ENCODE peak calls at places on chromosomes 1 and 21, in four cellular contexts. One of them, this sample, is unnamed.

GRCh38 chr1:165289556-165289955 is 67.0 kb downstream of the LMX1A start:
- DNase-seq in SK-N-SH: peak
- DNase-seq in left lung: no peak
- DNase-seq in lung: no peak
- DNase-seq in this sample: no peak

GRCh38 chr1:103496014-103496635 is 29.4 kb upstream of the RNPC3 start:
- DNase-seq in SK-N-SH: no peak
- DNase-seq in left lung: no peak
- DNase-seq in lung: no peak
- DNase-seq in this sample: no peak

GRCh38 chr1:110982320-110982719 is 18.6 kb upstream of the LRIF1 start:
- DNase-seq in lung: no peak
- DNase-seq in left lung: no peak
- DNase-seq in SK-N-SH: no peak
- DNase-seq in this sample: no peak

GRCh38 chr1:26060832-26061574 is 6.4 kb downstream of the TRIM63 start:
- DNase-seq in SK-N-SH: no peak
- DNase-seq in left lung: no peak
- DNase-seq in lung: no peak
- DNase-seq in this sample: no peak

GRCh38 chr1:98315309-98315708 is 346.2 kb upstream of the SNX7 start:
- DNase-seq in SK-N-SH: no peak
- DNase-seq in left lung: no peak
- DNase-seq in lung: no peak
- DNase-seq in this sample: no peak

GRCh38 chr1:7352974-7353373 is 418.1 kb upstream of the VAMP3 start:
- DNase-seq in lung: no peak
- DNase-seq in SK-N-SH: no peak
- DNase-seq in left lung: no peak
- DNase-seq in this sample: no peak

GRCh38 chr21:39141502-39141901 is 41.7 kb downstream of the PSMG1 start:
- DNase-seq in SK-N-SH: peak
- DNase-seq in left lung: no peak
- DNase-seq in lung: no peak
- DNase-seq in this sample: no peak

GRCh38 chr1:119220980-119221379 is 80.5 kb upstream of the WARS2 start:
- DNase-seq in left lung: no peak
- DNase-seq in SK-N-SH: no peak
- DNase-seq in lung: no peak
- DNase-seq in this sample: no peak

GRCh38 chr1:225468270-225469020 is 40.6 kb upstream of the LBR start:
- DNase-seq in SK-N-SH: no peak
- DNase-seq in lung: no peak
- DNase-seq in left lung: no peak
- DNase-seq in this sample: no peak

GRCh38 chr1:31694910-31695300 is 8.9 kb downstream of the COL16A1 start:
- DNase-seq in left lung: no peak
- DNase-seq in lung: no peak
- DNase-seq in SK-N-SH: no peak
- DNase-seq in this sample: no peak

GRCh38 chr21:31698461-31698860 is 33.5 kb downstream of the SCAF4 start:
- DNase-seq in lung: no peak
- DNase-seq in left lung: no peak
- DNase-seq in SK-N-SH: no peak
- DNase-seq in this sample: no peak

GRCh38 chr21:46122241-46122671 is 24.3 kb downstream of the COL6A2 start:
- DNase-seq in left lung: peak
- DNase-seq in SK-N-SH: no peak
- DNase-seq in lung: no peak
- DNase-seq in this sample: no peak

GRCh38 chr1:105087496-105087895 is 1337.8 kb downstream of the AMY1C start:
- DNase-seq in left lung: no peak
- DNase-seq in lung: no peak
- DNase-seq in SK-N-SH: no peak
- DNase-seq in this sample: no peak

GRCh38 chr1:215819114-215819513 is 252.0 kb downstream of the KCTD3 start:
- DNase-seq in lung: no peak
- DNase-seq in SK-N-SH: no peak
- DNase-seq in left lung: no peak
- DNase-seq in this sample: no peak

GRCh38 chr1:22311461-22311860 is 140.2 kb upstream of the ZBTB40 start:
- DNase-seq in left lung: no peak
- DNase-seq in SK-N-SH: no peak
- DNase-seq in lung: no peak
- DNase-seq in this sample: no peak

GRCh38 chr1:145942891-145943290 is 14.9 kb downstream of the LIX1L start:
- DNase-seq in lung: no peak
- DNase-seq in left lung: no peak
- DNase-seq in SK-N-SH: no peak
- DNase-seq in this sample: no peak

GRCh38 chr1:145946477-145946986 is 11.3 kb downstream of the LIX1L start:
- DNase-seq in lung: no peak
- DNase-seq in left lung: no peak
- DNase-seq in SK-N-SH: no peak
- DNase-seq in this sample: no peak

GRCh38 chr1:145942405-145942804 is 15.1 kb upstream of the RBM8A start:
- DNase-seq in left lung: no peak
- DNase-seq in SK-N-SH: no peak
- DNase-seq in lung: no peak
- DNase-seq in this sample: no peak

GRCh38 chr1:145947551-145947950 is 10.3 kb downstream of the LIX1L start:
- DNase-seq in lung: no peak
- DNase-seq in left lung: no peak
- DNase-seq in SK-N-SH: no peak
- DNase-seq in this sample: no peak

GRCh38 chr1:145944532-145944931 is 13.3 kb downstream of the LIX1L start:
- DNase-seq in SK-N-SH: no peak
- DNase-seq in left lung: no peak
- DNase-seq in lung: no peak
- DNase-seq in this sample: no peak
- H3K27ac ChIP-seq in SK-N-SH: no peak
- H3K27ac ChIP-seq in left lung: no peak
- H3K27ac ChIP-seq in lung: no peak
- H3K27ac ChIP-seq in this sample: no peak

GRCh38 chr1:167631386-167631941 is 1.4 kb downstream of the RCSD1 start:
- DNase-seq in lung: no peak
- DNase-seq in SK-N-SH: no peak
- DNase-seq in left lung: no peak
- DNase-seq in this sample: no peak
- H3K27ac ChIP-seq in lung: peak
- H3K27ac ChIP-seq in SK-N-SH: no peak
- H3K27ac ChIP-seq in left lung: peak
- H3K27ac ChIP-seq in this sample: no peak

GRCh38 chr1:77983997-77984355 is 5.1 kb upstream of the FUBP1 start:
- DNase-seq in left lung: no peak
- DNase-seq in SK-N-SH: no peak
- DNase-seq in lung: no peak
- DNase-seq in this sample: peak

GRCh38 chr1:77987942-77988341 is 9.1 kb upstream of the FUBP1 start:
- DNase-seq in SK-N-SH: no peak
- DNase-seq in lung: no peak
- DNase-seq in left lung: no peak
- DNase-seq in this sample: no peak

GRCh38 chr1:77986810-77987209 is 7.9 kb upstream of the FUBP1 start:
- DNase-seq in SK-N-SH: no peak
- DNase-seq in lung: no peak
- DNase-seq in left lung: no peak
- DNase-seq in this sample: no peak

GRCh38 chr1:77989762-77990161 is 10.9 kb upstream of the FUBP1 start:
- DNase-seq in left lung: no peak
- DNase-seq in lung: no peak
- DNase-seq in SK-N-SH: no peak
- DNase-seq in this sample: no peak

DNA sequence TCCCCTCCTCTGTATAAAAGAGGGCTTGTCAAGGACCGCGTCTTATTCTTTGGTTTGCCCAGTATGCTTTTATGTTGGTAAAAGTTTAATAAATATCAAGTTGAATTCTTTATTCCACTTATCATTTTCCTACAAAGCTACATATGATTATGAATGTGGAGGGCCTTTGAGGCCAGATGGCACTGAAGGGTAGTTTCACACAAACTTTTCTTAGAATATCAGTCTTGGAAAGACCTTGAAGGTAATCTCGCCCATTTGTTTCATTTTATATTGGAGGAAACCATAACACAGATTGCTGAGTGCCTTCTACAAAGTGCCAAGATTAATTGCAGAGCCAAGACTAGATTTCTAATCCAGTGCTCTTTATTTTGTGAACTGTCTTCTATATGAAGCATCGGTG is 5.8 kb upstream of the FUBP1 start:
- DNase-seq in left lung: no peak
- DNase-seq in lung: no peak
- DNase-seq in SK-N-SH: no peak
- DNase-seq in this sample: no peak
- H3K27ac ChIP-seq in left lung: no peak
- H3K27ac ChIP-seq in lung: no peak
- H3K27ac ChIP-seq in SK-N-SH: no peak
- H3K27ac ChIP-seq in this sample: no peak

GRCh38 chr1:64814427-64814826 is 69.6 kb downstream of the RAVER2 start:
- DNase-seq in left lung: no peak
- DNase-seq in lung: no peak
- DNase-seq in SK-N-SH: no peak
- DNase-seq in this sample: no peak

GRCh38 chr1:64809309-64809708 is 64.4 kb downstream of the RAVER2 start:
- DNase-seq in SK-N-SH: no peak
- DNase-seq in lung: no peak
- DNase-seq in left lung: no peak
- DNase-seq in this sample: no peak

DNA sequence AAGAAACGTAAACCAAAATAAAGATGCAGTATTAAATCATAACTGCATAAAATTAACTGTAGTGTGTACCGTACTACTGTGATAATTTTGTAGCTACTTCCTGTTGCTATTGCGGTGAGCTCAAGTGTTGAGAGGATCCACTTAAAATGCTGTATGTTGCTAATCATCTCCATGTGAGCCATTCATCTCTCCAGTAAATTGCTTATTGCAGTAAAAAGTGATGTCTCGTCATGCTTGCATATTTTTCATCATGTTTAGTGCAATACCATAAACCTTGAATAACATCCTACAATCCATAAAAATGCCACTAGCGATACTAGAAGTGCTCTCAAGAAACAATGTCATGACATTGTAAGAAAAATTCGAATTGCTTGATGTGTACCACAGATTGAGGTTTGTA is 66.3 kb downstream of the RAVER2 start:
- DNase-seq in lung: no peak
- DNase-seq in left lung: no peak
- DNase-seq in SK-N-SH: no peak
- DNase-seq in this sample: no peak
- H3K27ac ChIP-seq in lung: no peak
- H3K27ac ChIP-seq in left lung: no peak
- H3K27ac ChIP-seq in SK-N-SH: no peak
- H3K27ac ChIP-seq in this sample: no peak

GRCh38 chr1:159000627-159001026 is 9.1 kb upstream of the IFI16 start:
- DNase-seq in lung: peak
- DNase-seq in left lung: no peak
- DNase-seq in SK-N-SH: no peak
- DNase-seq in this sample: peak
- H3K27ac ChIP-seq in lung: no peak
- H3K27ac ChIP-seq in left lung: peak
- H3K27ac ChIP-seq in SK-N-SH: peak
- H3K27ac ChIP-seq in this sample: no peak

GRCh38 chr1:116417678-116418077 is 44.6 kb downstream of the ATP1A1 start:
- DNase-seq in SK-N-SH: no peak
- DNase-seq in lung: peak
- DNase-seq in left lung: no peak
- DNase-seq in this sample: no peak
- H3K27ac ChIP-seq in SK-N-SH: peak
- H3K27ac ChIP-seq in lung: no peak
- H3K27ac ChIP-seq in left lung: peak
- H3K27ac ChIP-seq in this sample: no peak

DNA sequence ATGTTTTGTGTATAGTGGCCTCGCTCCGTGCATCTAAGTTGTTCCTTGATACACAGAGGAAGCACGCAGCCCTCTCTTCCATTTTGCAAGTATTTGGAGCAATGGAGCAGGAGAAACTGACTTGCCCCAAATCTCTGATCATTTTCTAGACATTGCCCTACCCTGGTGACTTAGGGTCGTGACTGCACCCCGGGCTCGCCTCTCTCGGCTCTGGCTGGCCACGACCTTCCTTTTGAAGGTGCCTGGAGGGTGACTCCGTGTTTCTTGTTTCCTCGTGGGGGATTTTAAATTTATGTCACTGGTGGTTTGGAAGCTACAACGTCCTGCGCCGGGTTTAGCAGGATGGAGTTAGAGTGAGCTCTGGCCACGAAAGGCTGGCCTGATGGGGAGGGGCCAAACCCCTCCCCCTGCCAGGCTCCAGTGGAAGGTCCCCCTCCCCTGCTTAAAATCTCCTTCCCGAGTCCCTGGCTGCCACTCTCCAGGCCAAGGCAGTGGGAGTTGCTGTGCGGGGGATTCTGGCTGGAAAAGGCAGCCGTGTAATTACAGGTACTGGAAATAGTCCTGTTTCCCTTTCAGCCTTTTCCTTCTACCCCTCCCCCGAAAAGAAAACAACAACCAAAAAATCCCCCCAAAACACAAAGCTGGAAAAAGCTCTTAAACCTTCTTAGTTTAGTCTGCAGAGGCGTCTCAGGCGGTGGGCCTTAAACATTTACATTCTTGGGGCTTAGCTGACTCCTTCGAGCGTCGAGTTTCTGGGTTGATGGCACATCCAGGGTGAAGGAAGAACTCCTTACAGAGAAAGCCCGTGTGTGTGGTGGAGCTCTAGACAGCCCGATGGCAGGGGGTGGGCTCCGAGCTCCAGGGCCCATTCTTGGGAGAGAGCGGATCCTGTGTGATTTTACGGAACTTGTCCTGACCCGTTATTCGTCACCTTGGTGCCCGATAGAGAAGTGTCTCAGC is 28.1 kb downstream of the SPSB1 start:
- DNase-seq in lung: no peak
- DNase-seq in left lung: peak
- DNase-seq in SK-N-SH: no peak
- DNase-seq in this sample: peak
- H3K27ac ChIP-seq in lung: no peak
- H3K27ac ChIP-seq in left lung: peak
- H3K27ac ChIP-seq in SK-N-SH: no peak
- H3K27ac ChIP-seq in this sample: no peak